ENCODE peak calls at places on chromosome 5, in five cellular contexts. E is lower lobe of right lung, B is kidney, W is psoas muscle, J is colonic mucosa. Z is an unnamed sample. For H3K36me3, the result is how much of the 10 kb centered on the place peaks cover.

GRCh38 chr5:79774171-79774854 is 84.7 kb downstream of the CMYA5 start:
- DNase-seq in E (no peak), W (no peak), J (no peak), B (peak), Z (peak)

GRCh38 chr5:155978805-155979204 is 348.2 kb upstream of the SGCD start:
- DNase-seq in J (no peak), B (no peak), W (no peak), E (no peak), Z (no peak)

GRCh38 chr5:179128041-179128365 is 67.8 kb downstream of the ZNF354C start:
- DNase-seq in B (peak), E (no peak), J (no peak), W (no peak), Z (no peak)

GRCh38 chr5:92977766-92978555 is 603.1 kb downstream of the NR2F1-AS1 start:
- DNase-seq in W (no peak), B (no peak), E (no peak), J (no peak), Z (peak)

GRCh38 chr5:40605295-40605958 is 74.3 kb upstream of the PTGER4 start:
- DNase-seq in B (no peak), E (no peak), J (no peak), W (no peak), Z (peak)

GRCh38 chr5:176418251-176418650 is 1.9 kb upstream of the CLTB start:
- DNase-seq in E (no peak), J (no peak), B (no peak), W (no peak), Z (peak)

GRCh38 chr5:63262191-63262981 is 683.8 kb downstream of the LRRC70 start:
- DNase-seq in J (no peak), W (no peak), E (no peak), B (no peak), Z (peak)

GRCh38 chr5:164532226-164532937 is 1027.0 kb downstream of the MAT2B start:
- DNase-seq in J (no peak), B (no peak), W (no peak), E (no peak), Z (peak)

GRCh38 chr5:134851307-134851923 is 5.6 kb downstream of the C5orf24 start:
- DNase-seq in J (no peak), W (no peak), B (no peak), E (no peak), Z (peak)

GRCh38 chr5:13278148-13278547 is 666.3 kb downstream of the DNAH5 start:
- DNase-seq in W (no peak), E (no peak), B (no peak), J (no peak), Z (peak)
- TF ChIP-seq CTCF in W (no peak), E (no peak), B (no peak), J (no peak), Z (no peak)

GRCh38 chr5:36241636-36242533 is at the start of gene NADK2:
- DNase-seq in E (peak), W (peak), J (peak), B (peak), Z (peak)

GRCh38 chr5:36246011-36246410 is 4.3 kb upstream of the NADK2 start:
- DNase-seq in J (no peak), W (no peak), B (no peak), E (no peak), Z (no peak)

GRCh38 chr5:36244076-36244475 is 2.4 kb upstream of the NADK2 start:
- DNase-seq in E (no peak), W (no peak), B (no peak), J (no peak), Z (no peak)

GRCh38 chr5:36242534-36243144 is 914 bp upstream of the NADK2 start:
- DNase-seq in W (no peak), J (no peak), E (no peak), B (peak), Z (no peak)

DNA sequence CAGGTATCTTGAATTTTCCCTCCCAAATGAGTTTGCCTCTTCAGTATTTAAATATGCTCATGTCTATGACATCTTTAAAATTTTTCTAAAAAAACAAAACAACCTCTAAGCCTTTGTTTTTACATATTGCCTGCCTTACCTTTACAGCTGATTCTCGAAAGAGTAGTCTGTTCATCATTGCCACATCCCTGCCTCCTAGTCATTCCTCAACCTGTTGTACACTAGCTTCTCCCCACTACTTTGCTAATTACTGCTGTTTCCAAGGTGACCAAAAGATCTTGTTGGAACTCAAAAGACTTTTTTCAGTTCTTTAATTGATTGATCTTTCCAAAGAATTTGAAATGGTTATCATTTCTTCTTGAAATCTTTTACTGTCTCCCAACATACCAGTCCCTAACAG is 1.9 kb upstream of the NADK2 start:
- DNase-seq in B (no peak), W (no peak), E (no peak), J (no peak), Z (no peak)
- H3K4me3 ChIP-seq in B (no peak), W (no peak), E (no peak), J (no peak), Z (no peak)

GRCh38 chr5:1052076-1052475 is 43.5 kb downstream of the NKD2 start:
- DNase-seq in B (peak), E (no peak), W (peak), J (no peak), Z (no peak)

GRCh38 chr5:1054799-1055775 is 46.5 kb downstream of the NKD2 start:
- DNase-seq in W (peak), B (peak), J (no peak), E (no peak), Z (no peak)

GRCh38 chr5:1052641-1053390 is 44.2 kb downstream of the NKD2 start:
- DNase-seq in J (no peak), B (peak), W (peak), E (no peak), Z (no peak)

GRCh38 chr5:1054018-1054798 is 45.6 kb downstream of the NKD2 start:
- DNase-seq in J (no peak), E (no peak), W (peak), B (peak), Z (no peak)

DNA sequence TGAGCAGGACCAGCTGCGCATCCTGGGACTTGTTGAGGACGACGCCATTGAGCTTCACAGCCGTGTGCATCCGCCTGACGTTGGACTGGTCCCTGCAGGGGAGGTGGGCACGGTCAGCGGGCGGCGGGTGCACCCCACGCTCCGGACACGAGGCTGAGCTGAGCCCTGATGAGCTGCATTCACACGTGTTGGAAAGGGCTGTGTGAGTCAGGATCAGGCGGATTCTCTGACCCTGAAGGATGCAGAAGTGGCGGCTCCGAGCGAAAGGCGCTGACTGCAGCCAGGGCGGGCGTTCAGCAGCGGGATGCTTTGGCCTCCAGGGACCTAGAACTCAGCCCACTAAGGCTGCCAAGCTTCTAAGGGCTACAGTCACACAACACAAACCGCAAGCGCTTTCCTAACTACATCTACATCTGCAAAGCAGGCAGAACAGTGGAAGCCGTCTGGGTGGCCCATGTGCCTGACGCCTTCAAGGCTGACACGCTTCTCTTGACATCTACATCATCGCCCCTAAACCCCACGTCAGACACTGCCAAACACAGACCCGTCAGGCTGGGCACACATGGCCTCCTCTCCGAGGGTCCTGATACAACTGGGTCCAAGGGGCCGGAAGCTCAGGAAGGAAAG is 44.9 kb downstream of the NKD2 start:
- DNase-seq in W (peak), E (no peak), B (peak), J (no peak), Z (no peak)
- H3K36me3 ChIP-seq in W (under half), E (half or more), B (under half), J (under half), Z (under half)

DNA sequence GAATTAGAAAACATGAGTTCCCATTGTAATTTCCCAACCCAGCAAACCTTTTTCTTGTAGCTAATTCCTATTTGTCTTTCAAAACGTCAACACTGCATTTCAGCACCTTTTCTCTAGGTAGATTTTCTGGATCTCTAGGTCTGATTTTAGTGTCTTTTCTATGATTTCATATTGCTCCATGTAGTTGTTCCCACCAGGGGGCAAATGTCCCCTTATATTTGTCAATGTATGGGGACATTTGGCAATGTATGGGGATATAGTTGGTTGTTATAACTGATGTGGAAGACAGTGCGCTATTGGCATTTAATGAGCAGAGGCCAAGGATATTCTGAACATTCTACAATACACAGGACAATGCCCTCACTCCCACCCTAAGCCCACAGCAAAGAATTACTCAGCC is 273.9 kb upstream of the ADRA1B start:
- DNase-seq in E (no peak), W (no peak), B (no peak), J (no peak), Z (no peak)
- TF ChIP-seq CTCF in E (no peak), W (no peak), B (no peak), J (no peak), Z (no peak)

Z was measured in bronchial epithelial cell.